ENCODE peak calls at places on chromosome 20, in seven cellular contexts. O is endothelial cell, W is MM.1S, U is transverse colon, V is astrocyte, C is H1, P is AG04450. X is an unnamed sample.

GRCh38 chr20:10998476-10998875 is 324.7 kb upstream of the JAG1 start:
- DNase-seq in P (no peak), O (no peak), V (no peak), C (no peak), W (no peak), U (no peak), X (no peak)

GRCh38 chr20:13817342-13817741 is 32.5 kb downstream of the NDUFAF5 start:
- DNase-seq in P (no peak), V (peak), O (no peak), C (no peak), U (no peak), W (no peak), X (no peak)

GRCh38 chr20:12965880-12966270 is 42.9 kb upstream of the SPTLC3 start:
- DNase-seq in U (no peak), W (no peak), C (no peak), P (no peak), O (no peak), V (no peak), X (peak)

GRCh38 chr20:25316506-25317190 is 68.8 kb downstream of the PYGB start:
- DNase-seq in P (no peak), V (no peak), U (peak), W (no peak), O (no peak), C (no peak), X (no peak)

GRCh38 chr20:45957021-45957941 is 14.7 kb downstream of the ZNF335 start:
- DNase-seq in C (no peak), P (no peak), O (no peak), U (no peak), V (no peak), W (no peak), X (no peak)

GRCh38 chr20:58135441-58136170 is 92.8 kb downstream of the ANKRD60 start:
- DNase-seq in W (no peak), P (no peak), V (no peak), C (no peak), U (no peak), O (no peak), X (no peak)

GRCh38 chr20:6038256-6038655 is 15.6 kb downstream of the LRRN4 start:
- DNase-seq in U (no peak), C (no peak), V (no peak), W (no peak), O (no peak), P (no peak), X (no peak)

GRCh38 chr20:57620999-57621398 is 773 bp upstream of the ZBP1 start:
- DNase-seq in V (no peak), P (no peak), U (peak), C (no peak), O (no peak), W (peak), X (no peak)

GRCh38 chr20:6819599-6819998 is 52.1 kb downstream of the BMP2 start:
- DNase-seq in W (peak), V (no peak), P (no peak), O (no peak), C (no peak), U (peak), X (no peak)

GRCh38 chr20:57698191-57698866 is 11.5 kb downstream of the PMEPA1 start:
- DNase-seq in P (peak), U (peak), V (peak), W (no peak), C (no peak), O (no peak), X (no peak)

GRCh38 chr20:56558968-56559367 is 25.9 kb downstream of the FAM209B start:
- DNase-seq in P (no peak), U (no peak), O (no peak), C (no peak), W (no peak), V (no peak), X (no peak)
- TF ChIP-seq CTCF in P (no peak), U (no peak), O (no peak), C (no peak), W (no peak), V (no peak), X (no peak)

DNA sequence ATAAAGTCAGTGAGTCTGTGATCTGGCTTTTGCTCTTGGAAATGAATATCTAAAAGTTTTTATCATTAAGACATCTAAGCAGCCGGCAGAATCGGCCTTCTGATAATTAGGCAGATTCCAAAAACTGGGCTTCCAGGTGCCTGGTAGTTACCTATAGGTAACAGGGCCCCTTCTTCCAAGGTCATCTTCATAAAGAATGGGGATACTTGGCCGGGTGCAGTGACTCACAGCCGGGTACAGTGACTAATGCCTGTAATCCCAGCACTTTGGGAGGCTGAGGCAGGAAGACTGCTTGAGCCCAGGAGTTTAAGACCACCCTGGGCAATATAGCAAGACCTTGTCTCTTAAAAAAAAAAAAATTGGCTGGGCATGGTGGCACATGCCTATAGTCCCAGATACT is 12.9 kb upstream of the RBL1 start:
- DNase-seq in C (no peak), O (no peak), U (no peak), V (no peak), W (no peak), P (no peak), X (no peak)
- TF ChIP-seq CTCF in C (no peak), O (no peak), U (no peak), V (no peak), W (no peak), P (no peak), X (no peak)

DNA sequence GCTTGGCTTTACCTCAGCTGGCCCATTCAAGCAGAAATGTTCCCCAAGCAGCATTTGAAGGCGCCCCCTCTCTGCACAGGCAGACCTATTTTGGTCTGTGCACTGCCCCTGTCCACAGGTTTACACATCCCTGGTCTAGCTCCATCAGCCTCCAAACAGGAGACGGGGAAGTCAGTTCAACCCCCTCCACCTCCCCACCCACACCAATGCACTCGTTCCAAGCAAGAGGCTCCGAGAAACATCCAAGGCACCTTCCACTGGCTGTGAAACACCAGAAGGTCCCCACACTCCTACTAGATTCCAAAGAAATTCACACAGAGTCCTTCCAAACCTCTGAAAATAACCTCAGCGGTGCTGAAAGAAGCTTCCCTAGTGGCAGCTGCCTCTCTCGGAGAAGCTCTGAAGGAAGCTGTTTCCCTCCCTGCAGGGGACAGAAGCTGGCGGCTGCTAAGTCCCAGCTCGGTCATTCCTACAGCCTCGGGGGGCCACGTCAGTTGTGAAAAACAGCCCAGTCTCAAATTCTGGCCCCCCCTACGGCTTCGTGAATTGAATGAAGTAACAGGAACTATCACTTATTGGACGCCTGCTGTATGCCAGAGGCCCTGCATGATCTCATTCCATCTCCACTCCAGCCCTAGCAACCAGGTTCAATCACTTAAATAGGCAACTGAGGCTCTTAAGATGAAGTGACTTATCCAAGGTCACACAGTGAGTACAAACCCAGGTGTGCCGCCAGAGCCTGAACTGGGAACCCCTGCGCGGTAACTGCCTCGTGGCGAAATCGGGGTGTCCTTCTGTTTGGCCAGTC is 815 bp downstream of the SPATA2 start:
- DNase-seq in O (peak), U (no peak), V (no peak), P (no peak), W (peak), C (no peak), X (no peak)
- TF ChIP-seq CTCF in O (no peak), U (no peak), V (no peak), P (peak), W (no peak), C (no peak), X (no peak)

DNA sequence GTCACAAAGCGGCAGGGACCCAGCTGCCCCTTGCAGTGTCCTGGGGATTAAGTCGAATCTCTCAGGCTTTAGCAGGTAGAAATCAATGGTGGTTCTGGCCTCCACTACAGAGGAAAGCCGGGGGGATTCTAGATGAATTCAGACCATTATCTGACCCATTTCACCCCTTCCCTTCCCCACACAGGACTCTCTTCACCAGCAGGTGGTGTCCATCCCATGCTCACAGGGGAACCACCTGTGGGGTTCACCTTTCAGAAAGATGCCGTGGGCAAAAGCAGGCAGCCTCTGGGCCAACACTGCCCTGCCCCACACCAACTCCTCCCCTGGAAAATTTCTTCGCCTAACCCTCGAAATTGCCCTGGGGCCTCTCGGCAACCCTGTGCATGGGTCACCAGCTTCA is 123.8 kb upstream of the GGTLC1 start:
- DNase-seq in U (no peak), V (no peak), C (no peak), P (no peak), O (no peak), W (no peak), X (no peak)
- TF ChIP-seq CTCF in U (no peak), V (no peak), C (peak), P (no peak), O (no peak), W (peak), X (no peak)

GRCh38 chr20:60053125-60053812 is 95.0 kb downstream of the CDH26 start:
- DNase-seq in W (no peak), V (no peak), U (no peak), P (no peak), O (no peak), C (no peak), X (no peak)

GRCh38 chr20:60048634-60049578 is 90.7 kb downstream of the CDH26 start:
- DNase-seq in C (no peak), O (no peak), V (no peak), W (no peak), U (no peak), P (no peak), X (no peak)

GRCh38 chr20:60052322-60052721 is 94.1 kb downstream of the CDH26 start:
- DNase-seq in P (no peak), C (no peak), V (no peak), O (no peak), U (no peak), W (no peak), X (no peak)

GRCh38 chr20:60049601-60050000 is 91.4 kb downstream of the CDH26 start:
- DNase-seq in U (no peak), V (peak), W (no peak), P (no peak), O (no peak), C (no peak), X (no peak)

GRCh38 chr20:60050193-60050960 is 92.2 kb downstream of the CDH26 start:
- DNase-seq in U (peak), O (no peak), V (no peak), C (peak), W (peak), P (no peak), X (no peak)
- TF ChIP-seq CTCF in U (peak), O (peak), V (no peak), C (peak), W (peak), P (no peak), X (peak)

GRCh38 chr20:4891364-4891763 is 109.9 kb downstream of the SLC23A2 start:
- DNase-seq in O (no peak), C (no peak), W (no peak), V (no peak), U (no peak), P (no peak), X (no peak)
- TF ChIP-seq CTCF in O (no peak), C (no peak), W (no peak), V (no peak), U (no peak), P (no peak), X (no peak)

DNA sequence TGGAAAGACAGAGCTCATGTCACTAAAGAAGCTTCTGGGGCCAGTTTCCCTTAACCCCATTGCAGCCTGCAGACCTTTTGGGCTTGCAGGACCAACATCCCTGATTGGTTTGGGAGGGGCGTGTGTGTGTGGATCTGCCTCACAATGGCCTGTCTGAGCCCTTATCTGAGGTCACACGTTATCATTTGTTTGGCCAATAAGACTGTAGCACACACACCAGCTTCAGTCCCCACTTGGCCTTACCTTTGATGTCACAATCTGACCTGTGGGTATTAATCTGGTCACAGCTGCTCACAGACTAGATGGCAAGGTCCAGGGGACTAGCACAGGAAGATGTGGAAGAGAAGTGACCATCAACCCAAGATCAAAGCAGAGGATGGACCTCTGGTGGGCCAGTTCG is at the start of gene SCP2D1:
- DNase-seq in O (no peak), U (no peak), C (no peak), W (no peak), P (no peak), V (no peak), X (no peak)
- TF ChIP-seq CTCF in O (no peak), U (no peak), C (no peak), W (no peak), P (no peak), V (no peak), X (no peak)

GRCh38 chr20:43537921-43538854 is 20.6 kb upstream of the SGK2 start:
- DNase-seq in W (peak), P (peak), U (peak), C (no peak), V (peak), O (peak), X (peak)
- TF ChIP-seq CTCF in W (peak), P (peak), U (peak), C (peak), V (peak), O (peak), X (peak)

DNA sequence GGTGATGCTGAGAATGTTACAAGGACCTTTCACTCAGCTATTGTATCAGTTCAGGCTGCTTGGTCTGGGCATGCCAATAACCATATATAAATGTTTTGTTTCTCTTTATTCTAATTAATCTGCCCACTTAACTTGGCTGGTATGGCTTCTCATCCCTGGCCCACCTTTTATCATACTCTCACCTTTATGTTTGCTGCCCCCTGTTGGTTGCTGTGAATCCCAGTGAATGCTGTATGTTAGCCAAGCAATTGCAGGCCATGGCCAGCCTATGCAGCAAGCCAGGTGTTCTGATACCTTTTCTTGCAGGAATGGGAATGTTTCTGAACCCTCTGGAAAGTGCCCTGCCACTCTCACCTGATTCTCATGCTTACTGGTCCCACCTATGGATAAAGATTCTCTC is 54.6 kb downstream of the PCSK2 start:
- DNase-seq in C (no peak), W (peak), P (no peak), V (no peak), O (peak), U (no peak), X (peak)
- TF ChIP-seq CTCF in C (peak), W (peak), P (peak), V (peak), O (peak), U (no peak), X (peak)